ENCODE peak calls at places on chromosomes 7 and 10, in ten cellular contexts. One of them, this sample, is unnamed.

GRCh38 chr7:16765436-16765859 is 11.9 kb downstream of the TSPAN13 start:
- DNase-seq in OCI-LY7: no peak
- DNase-seq in right atrium auricular region: no peak
- DNase-seq in tibial artery: no peak
- DNase-seq in GM10248: no peak
- DNase-seq in glutamatergic neuron: no peak
- DNase-seq in astrocyte of the cerebellum: no peak
- DNase-seq in SK-N-SH: no peak
- DNase-seq in mucosa of descending colon: no peak
- DNase-seq in cardiac fibroblast: no peak
- DNase-seq in this sample: no peak

GRCh38 chr10:113313048-113313611 is 239.7 kb upstream of the HABP2 start:
- DNase-seq in OCI-LY7: no peak
- DNase-seq in tibial artery: no peak
- DNase-seq in SK-N-SH: no peak
- DNase-seq in cardiac fibroblast: no peak
- DNase-seq in glutamatergic neuron: no peak
- DNase-seq in GM10248: no peak
- DNase-seq in right atrium auricular region: no peak
- DNase-seq in astrocyte of the cerebellum: no peak
- DNase-seq in mucosa of descending colon: no peak
- DNase-seq in this sample: no peak

GRCh38 chr10:91360434-91360833 is 49.7 kb upstream of the HECTD2 start:
- DNase-seq in astrocyte of the cerebellum: no peak
- DNase-seq in cardiac fibroblast: no peak
- DNase-seq in glutamatergic neuron: no peak
- DNase-seq in OCI-LY7: no peak
- DNase-seq in tibial artery: no peak
- DNase-seq in right atrium auricular region: no peak
- DNase-seq in mucosa of descending colon: no peak
- DNase-seq in SK-N-SH: no peak
- DNase-seq in GM10248: no peak
- DNase-seq in this sample: no peak

GRCh38 chr10:105351187-105351586 is 710.1 kb downstream of the SORCS3 start:
- DNase-seq in tibial artery: no peak
- DNase-seq in glutamatergic neuron: no peak
- DNase-seq in SK-N-SH: no peak
- DNase-seq in OCI-LY7: no peak
- DNase-seq in astrocyte of the cerebellum: no peak
- DNase-seq in mucosa of descending colon: no peak
- DNase-seq in right atrium auricular region: no peak
- DNase-seq in GM10248: no peak
- DNase-seq in cardiac fibroblast: no peak
- DNase-seq in this sample: no peak

GRCh38 chr10:8435186-8436055 is 380.9 kb downstream of the GATA3 start:
- DNase-seq in OCI-LY7: no peak
- DNase-seq in astrocyte of the cerebellum: no peak
- DNase-seq in glutamatergic neuron: no peak
- DNase-seq in cardiac fibroblast: no peak
- DNase-seq in right atrium auricular region: no peak
- DNase-seq in tibial artery: no peak
- DNase-seq in SK-N-SH: no peak
- DNase-seq in mucosa of descending colon: no peak
- DNase-seq in GM10248: no peak
- DNase-seq in this sample: no peak

GRCh38 chr10:1122349-1122748 is 66.2 kb downstream of the WDR37 start:
- DNase-seq in astrocyte of the cerebellum: no peak
- DNase-seq in tibial artery: no peak
- DNase-seq in cardiac fibroblast: no peak
- DNase-seq in right atrium auricular region: no peak
- DNase-seq in mucosa of descending colon: no peak
- DNase-seq in OCI-LY7: no peak
- DNase-seq in GM10248: no peak
- DNase-seq in SK-N-SH: no peak
- DNase-seq in glutamatergic neuron: no peak
- DNase-seq in this sample: no peak

GRCh38 chr10:3636356-3637181 is 148.4 kb downstream of the KLF6 start:
- DNase-seq in astrocyte of the cerebellum: peak; percentile 34
- DNase-seq in right atrium auricular region: no peak
- DNase-seq in glutamatergic neuron: no peak
- DNase-seq in SK-N-SH: peak; percentile 42
- DNase-seq in OCI-LY7: no peak
- DNase-seq in mucosa of descending colon: no peak
- DNase-seq in GM10248: no peak
- DNase-seq in cardiac fibroblast: no peak
- DNase-seq in tibial artery: no peak
- DNase-seq in this sample: no peak

GRCh38 chr10:66151346-66151745 is 774.5 kb upstream of the LRRTM3 start:
- DNase-seq in tibial artery: no peak
- DNase-seq in OCI-LY7: no peak
- DNase-seq in glutamatergic neuron: no peak
- DNase-seq in SK-N-SH: no peak
- DNase-seq in astrocyte of the cerebellum: no peak
- DNase-seq in right atrium auricular region: no peak
- DNase-seq in mucosa of descending colon: no peak
- DNase-seq in cardiac fibroblast: peak; percentile 44
- DNase-seq in GM10248: no peak
- DNase-seq in this sample: no peak

GRCh38 chr10:132970641-132971438 is 28.5 kb upstream of the CFAP46 start:
- DNase-seq in glutamatergic neuron: peak; percentile 5
- DNase-seq in SK-N-SH: peak; percentile 20
- DNase-seq in right atrium auricular region: no peak
- DNase-seq in tibial artery: peak; percentile 10
- DNase-seq in mucosa of descending colon: no peak
- DNase-seq in GM10248: no peak
- DNase-seq in OCI-LY7: no peak
- DNase-seq in astrocyte of the cerebellum: no peak
- DNase-seq in cardiac fibroblast: no peak
- DNase-seq in this sample: no peak

GRCh38 chr7:84729284-84729683 is 457.6 kb downstream of the SEMA3D start:
- DNase-seq in mucosa of descending colon: no peak
- DNase-seq in tibial artery: no peak
- DNase-seq in astrocyte of the cerebellum: no peak
- DNase-seq in GM10248: no peak
- DNase-seq in right atrium auricular region: no peak
- DNase-seq in glutamatergic neuron: no peak
- DNase-seq in OCI-LY7: no peak
- DNase-seq in cardiac fibroblast: peak; percentile 76
- DNase-seq in SK-N-SH: no peak
- DNase-seq in this sample: no peak

GRCh38 chr7:32155712-32156111 is 85.5 kb upstream of the PDE1C start:
- DNase-seq in cardiac fibroblast: no peak
- DNase-seq in SK-N-SH: no peak
- DNase-seq in astrocyte of the cerebellum: no peak
- DNase-seq in GM10248: no peak
- DNase-seq in mucosa of descending colon: no peak
- DNase-seq in tibial artery: no peak
- DNase-seq in OCI-LY7: no peak
- DNase-seq in glutamatergic neuron: no peak
- DNase-seq in right atrium auricular region: no peak
- DNase-seq in this sample: no peak

GRCh38 chr7:23043441-23043840 is 29.5 kb upstream of the HYCC1 start:
- DNase-seq in tibial artery: no peak
- DNase-seq in right atrium auricular region: no peak
- DNase-seq in GM10248: no peak
- DNase-seq in mucosa of descending colon: no peak
- DNase-seq in glutamatergic neuron: no peak
- DNase-seq in astrocyte of the cerebellum: no peak
- DNase-seq in SK-N-SH: no peak
- DNase-seq in OCI-LY7: no peak
- DNase-seq in cardiac fibroblast: peak; percentile 14
- DNase-seq in this sample: no peak

GRCh38 chr7:137245890-137246289 is 97.6 kb downstream of the PTN start:
- DNase-seq in SK-N-SH: no peak
- DNase-seq in glutamatergic neuron: no peak
- DNase-seq in mucosa of descending colon: no peak
- DNase-seq in astrocyte of the cerebellum: no peak
- DNase-seq in tibial artery: no peak
- DNase-seq in OCI-LY7: no peak
- DNase-seq in right atrium auricular region: no peak
- DNase-seq in cardiac fibroblast: peak; percentile 0
- DNase-seq in GM10248: no peak
- DNase-seq in this sample: no peak

GRCh38 chr10:47176903-47177860 is 122.8 kb upstream of the GDF10 start:
- DNase-seq in cardiac fibroblast: peak; percentile 35
- DNase-seq in SK-N-SH: no peak
- DNase-seq in glutamatergic neuron: no peak
- DNase-seq in tibial artery: no peak
- DNase-seq in OCI-LY7: no peak
- DNase-seq in GM10248: no peak
- DNase-seq in astrocyte of the cerebellum: no peak
- DNase-seq in mucosa of descending colon: no peak
- DNase-seq in right atrium auricular region: no peak
- DNase-seq in this sample: no peak

GRCh38 chr10:91629715-91630549 is 2.9 kb downstream of the PPP1R3C start:
- DNase-seq in right atrium auricular region: no peak
- DNase-seq in glutamatergic neuron: no peak
- DNase-seq in tibial artery: no peak
- DNase-seq in SK-N-SH: no peak
- DNase-seq in GM10248: no peak
- DNase-seq in mucosa of descending colon: no peak
- DNase-seq in astrocyte of the cerebellum: no peak
- DNase-seq in OCI-LY7: no peak
- DNase-seq in cardiac fibroblast: peak; percentile 19
- DNase-seq in this sample: no peak

GRCh38 chr10:129089341-129089740 is 377.7 kb upstream of the MGMT start:
- DNase-seq in tibial artery: no peak
- DNase-seq in cardiac fibroblast: no peak
- DNase-seq in right atrium auricular region: peak; percentile 50
- DNase-seq in mucosa of descending colon: no peak
- DNase-seq in astrocyte of the cerebellum: no peak
- DNase-seq in OCI-LY7: no peak
- DNase-seq in SK-N-SH: no peak
- DNase-seq in glutamatergic neuron: no peak
- DNase-seq in GM10248: no peak
- DNase-seq in this sample: no peak

DNA sequence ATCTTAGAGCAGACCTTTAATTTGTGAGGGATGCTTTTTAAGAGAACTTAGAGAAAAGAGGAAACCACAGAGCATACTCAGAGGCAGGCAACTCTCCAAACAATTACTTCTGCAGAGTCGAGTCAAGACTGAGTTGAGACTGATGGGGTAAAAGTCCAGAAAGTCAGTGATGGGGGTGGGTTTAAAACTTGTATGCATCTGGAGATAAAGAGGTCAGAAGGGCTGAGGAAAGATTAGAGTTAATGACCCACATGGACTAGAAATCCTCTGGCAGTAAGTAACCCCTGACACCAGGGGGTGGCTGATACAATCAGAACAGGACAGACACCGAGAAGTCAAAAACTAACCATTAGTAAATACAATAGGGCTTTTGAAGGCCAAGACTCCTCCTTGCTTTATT is 42.4 kb upstream of the SEPTIN7 start:
- DNase-seq in right atrium auricular region: no peak
- DNase-seq in OCI-LY7: peak; percentile 11
- DNase-seq in tibial artery: no peak
- DNase-seq in SK-N-SH: peak; percentile 53
- DNase-seq in mucosa of descending colon: no peak
- DNase-seq in astrocyte of the cerebellum: no peak
- DNase-seq in cardiac fibroblast: no peak
- DNase-seq in GM10248: peak; percentile 9
- DNase-seq in glutamatergic neuron: no peak
- DNase-seq in this sample: no peak
- TF ChIP-seq CTCF in right atrium auricular region: no peak
- TF ChIP-seq CTCF in OCI-LY7: no peak
- TF ChIP-seq CTCF in tibial artery: no peak
- TF ChIP-seq CTCF in SK-N-SH: peak; percentile 34
- TF ChIP-seq CTCF in mucosa of descending colon: no peak
- TF ChIP-seq CTCF in astrocyte of the cerebellum: no peak
- TF ChIP-seq CTCF in cardiac fibroblast: no peak
- TF ChIP-seq CTCF in GM10248: no peak
- TF ChIP-seq CTCF in glutamatergic neuron: no peak
- TF ChIP-seq CTCF in this sample: no peak

DNA sequence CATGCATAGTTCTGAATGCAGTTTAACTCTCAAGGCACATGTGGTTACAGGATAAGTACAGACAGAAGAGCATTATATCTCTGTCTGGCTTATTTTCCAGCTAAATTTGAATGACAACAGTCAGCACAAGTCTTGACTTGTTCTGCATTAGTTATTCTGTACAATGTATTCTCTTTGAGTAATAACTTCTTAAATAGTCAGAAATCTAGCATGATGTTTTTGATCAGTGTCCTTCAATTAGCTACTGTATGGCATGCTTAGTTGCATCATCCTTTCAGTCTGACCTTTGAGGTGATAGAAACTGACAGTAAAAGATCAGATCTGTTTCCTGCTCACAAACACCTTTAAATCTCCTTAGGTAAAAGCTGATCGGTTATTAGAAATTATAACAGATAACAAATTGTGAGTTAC is 118.1 kb downstream of the ARL4A start:
- DNase-seq in astrocyte of the cerebellum: no peak
- DNase-seq in OCI-LY7: no peak
- DNase-seq in tibial artery: no peak
- DNase-seq in cardiac fibroblast: no peak
- DNase-seq in glutamatergic neuron: no peak
- DNase-seq in mucosa of descending colon: no peak
- DNase-seq in SK-N-SH: no peak
- DNase-seq in GM10248: no peak
- DNase-seq in right atrium auricular region: no peak
- DNase-seq in this sample: no peak
- TF ChIP-seq CTCF in astrocyte of the cerebellum: no peak
- TF ChIP-seq CTCF in OCI-LY7: no peak
- TF ChIP-seq CTCF in tibial artery: no peak
- TF ChIP-seq CTCF in cardiac fibroblast: no peak
- TF ChIP-seq CTCF in glutamatergic neuron: no peak
- TF ChIP-seq CTCF in mucosa of descending colon: no peak
- TF ChIP-seq CTCF in SK-N-SH: no peak
- TF ChIP-seq CTCF in GM10248: no peak
- TF ChIP-seq CTCF in right atrium auricular region: no peak
- TF ChIP-seq CTCF in this sample: no peak

DNA sequence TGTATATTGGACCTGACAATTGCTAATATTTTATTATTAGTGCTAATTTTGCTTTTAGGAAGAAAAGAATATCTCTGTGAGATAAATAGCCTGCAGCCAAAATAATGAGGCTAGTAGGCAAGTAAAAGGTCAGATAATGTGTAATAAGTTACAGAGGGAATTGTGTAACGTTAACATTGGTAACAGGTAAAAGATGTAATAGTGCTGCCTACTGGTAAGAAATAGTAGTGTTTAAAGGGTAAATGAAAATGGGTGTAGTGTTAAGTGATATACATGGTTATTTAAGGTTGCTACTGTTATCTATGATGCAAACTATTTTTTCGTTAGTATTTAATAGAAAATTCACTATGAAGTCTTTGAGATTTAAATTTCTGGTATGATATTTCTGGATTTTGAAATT is 9.2 kb upstream of the FOXP2 start:
- DNase-seq in astrocyte of the cerebellum: peak; percentile 8
- DNase-seq in glutamatergic neuron: no peak
- DNase-seq in SK-N-SH: no peak
- DNase-seq in OCI-LY7: no peak
- DNase-seq in cardiac fibroblast: no peak
- DNase-seq in GM10248: no peak
- DNase-seq in mucosa of descending colon: no peak
- DNase-seq in tibial artery: no peak
- DNase-seq in right atrium auricular region: no peak
- DNase-seq in this sample: no peak
- TF ChIP-seq CTCF in astrocyte of the cerebellum: peak; percentile 12
- TF ChIP-seq CTCF in glutamatergic neuron: peak; percentile 62
- TF ChIP-seq CTCF in SK-N-SH: peak; percentile 61
- TF ChIP-seq CTCF in OCI-LY7: peak; percentile 57
- TF ChIP-seq CTCF in cardiac fibroblast: peak; percentile 13
- TF ChIP-seq CTCF in GM10248: peak; percentile 30
- TF ChIP-seq CTCF in mucosa of descending colon: no peak
- TF ChIP-seq CTCF in tibial artery: peak; percentile 20
- TF ChIP-seq CTCF in right atrium auricular region: peak; percentile 39
- TF ChIP-seq CTCF in this sample: peak; percentile 10

GRCh38 chr7:116862234-116863167 is at the start of gene CAPZA2:
- DNase-seq in GM10248: peak; percentile 100
- DNase-seq in mucosa of descending colon: peak; percentile 96
- DNase-seq in cardiac fibroblast: peak; percentile 89
- DNase-seq in astrocyte of the cerebellum: peak; percentile 64
- DNase-seq in OCI-LY7: peak; percentile 94
- DNase-seq in SK-N-SH: peak; percentile 100
- DNase-seq in tibial artery: peak; percentile 86
- DNase-seq in glutamatergic neuron: peak; percentile 97
- DNase-seq in right atrium auricular region: peak; percentile 91
- DNase-seq in this sample: peak; percentile 100
- TF ChIP-seq CTCF in GM10248: no peak
- TF ChIP-seq CTCF in mucosa of descending colon: peak; percentile 29
- TF ChIP-seq CTCF in cardiac fibroblast: no peak
- TF ChIP-seq CTCF in astrocyte of the cerebellum: peak; percentile 36
- TF ChIP-seq CTCF in OCI-LY7: peak; percentile 9
- TF ChIP-seq CTCF in SK-N-SH: peak; percentile 35
- TF ChIP-seq CTCF in tibial artery: peak; percentile 62
- TF ChIP-seq CTCF in glutamatergic neuron: peak; percentile 24
- TF ChIP-seq CTCF in right atrium auricular region: peak; percentile 42
- TF ChIP-seq CTCF in this sample: peak; percentile 11